ENCODE peak calls at places on chromosome 9, in four cellular contexts. R is M059J, N is epithelial cell of esophagus, C is NCI-H1092 treated with DMSO at 0.1 percent for 48 hours. X is an unnamed sample.

GRCh38 chr9:88537743-88538055 is 2.7 kb downstream of the NXNL2 start:
- DNase-seq in N (peak; percentile 39), R (peak; percentile 98), C (no peak), X (no peak)

GRCh38 chr9:136539427-136540412 is 6.1 kb downstream of the NOTCH1 start:
- DNase-seq in N (peak; percentile 90), C (no peak), R (no peak), X (no peak)

GRCh38 chr9:75134495-75134894 is 46.2 kb downstream of the OSTF1 start:
- DNase-seq in R (no peak), C (no peak), N (no peak), X (no peak)

GRCh38 chr9:84379740-84380139 is 39.2 kb upstream of the SLC28A3 start:
- DNase-seq in R (no peak), N (no peak), C (no peak), X (no peak)

GRCh38 chr9:101028346-101029299 is at the start of gene PLPPR1:
- DNase-seq in N (peak; percentile 60), R (peak; percentile 37), C (peak; percentile 93), X (peak; percentile 13)

GRCh38 chr9:114513050-114513951 is 8.0 kb upstream of the WHRN start:
- DNase-seq in C (no peak), R (no peak), N (no peak), X (no peak)

GRCh38 chr9:125496313-125496838 is 210.6 kb downstream of the MAPKAP1 start:
- DNase-seq in N (no peak), R (no peak), C (no peak), X (no peak)

GRCh38 chr9:127450170-127450830 is 906 bp downstream of the RPL12 start:
- DNase-seq in R (peak; percentile 14), N (no peak), C (peak; percentile 50), X (no peak)

GRCh38 chr9:77128125-77128789 is 49.1 kb upstream of the VPS13A start:
- DNase-seq in N (no peak), C (no peak), R (no peak), X (no peak)

GRCh38 chr9:71762900-71763653 is 5.2 kb downstream of the CEMIP2 start:
- DNase-seq in N (peak; percentile 57), R (peak; percentile 78), C (no peak), X (no peak)

GRCh38 chr9:18601026-18601425 is 127.1 kb downstream of the ADAMTSL1 start:
- DNase-seq in C (no peak), N (no peak), R (no peak), X (no peak)